ENCODE peak calls at places on chromosomes 12 and 14, in four cellular contexts. I, V, C and Z are unnamed samples. For H3K4me1, the result is how much of the 10 kb centered on the place peaks cover.

GRCh38 chr12:107805488-107806180 is 31.1 kb downstream of the ASCL4 start:
- DNase-seq in I (no peak), V (no peak), C (no peak), Z (no peak)

GRCh38 chr12:68158427-68158826 is 1.1 kb downstream of the IFNG start:
- DNase-seq in I (no peak), V (no peak), C (no peak), Z (peak)

GRCh38 chr12:6215932-6216494 is 15.8 kb downstream of the CD9 start:
- DNase-seq in I (peak), V (peak), C (no peak), Z (peak)

GRCh38 chr12:51025748-51026654 is at the start of gene SLC11A2:
- DNase-seq in I (peak), V (peak), C (peak), Z (peak)

GRCh38 chr14:44961151-44961729 is 507 bp downstream of the KLHL28 start:
- DNase-seq in I (peak), V (no peak), C (no peak), Z (peak)

GRCh38 chr14:95901014-95901413 is 24.4 kb downstream of the TUNAR start:
- DNase-seq in I (no peak), V (peak), C (no peak), Z (no peak)

GRCh38 chr12:84874125-84874824 is 38.3 kb downstream of the SLC6A15 start:
- DNase-seq in I (no peak), V (no peak), C (no peak), Z (peak)

GRCh38 chr12:46825526-46826414 is at the start of gene SLC38A4:
- DNase-seq in I (peak), V (no peak), C (no peak), Z (peak)

GRCh38 chr14:97603201-97603600 is 806.0 kb downstream of the VRK1 start:
- DNase-seq in I (no peak), V (no peak), C (no peak), Z (peak)

GRCh38 chr12:79140711-79141110 is 276.1 kb downstream of the SYT1 start:
- DNase-seq in I (no peak), V (no peak), C (no peak), Z (no peak)

GRCh38 chr12:27975222-27976136 is 2.9 kb upstream of the PTHLH start:
- DNase-seq in I (peak), V (no peak), C (no peak), Z (no peak)

GRCh38 chr12:67355428-67356385 is 86.5 kb downstream of the CAND1 start:
- DNase-seq in I (no peak), V (no peak), C (no peak), Z (peak)

GRCh38 chr12:27779837-27780611 is at the start of the genes KLHL42 and MANSC4:
- DNase-seq in I (peak), V (peak), C (no peak), Z (peak)

GRCh38 chr12:108847705-108848104 is 9.7 kb downstream of the SSH1 start:
- DNase-seq in I (no peak), V (no peak), C (no peak), Z (no peak)

GRCh38 chr12:116919247-116919671 is 8.5 kb downstream of the FBXW8 start:
- DNase-seq in I (no peak), V (no peak), C (no peak), Z (peak)

GRCh38 chr12:122486805-122487426 is 13.8 kb downstream of the ZCCHC8 start:
- DNase-seq in I (no peak), V (no peak), C (no peak), Z (no peak)

GRCh38 chr12:80745851-80746250 is 29.1 kb downstream of the MYF5 start:
- DNase-seq in I (no peak), V (no peak), C (no peak), Z (no peak)

GRCh38 chr12:116040412-116040811 is 237.1 kb downstream of the MED13L start:
- DNase-seq in I (no peak), V (no peak), C (no peak), Z (no peak)

GRCh38 chr14:49456589-49456988 is 129.6 kb downstream of the RPS29 start:
- DNase-seq in I (no peak), V (no peak), C (no peak), Z (peak)

GRCh38 chr14:93944348-93945069 is 17.4 kb downstream of the FAM181A start:
- DNase-seq in I (peak), V (no peak), C (no peak), Z (no peak)

GRCh38 chr14:96245710-96246534 is 10.1 kb upstream of the BDKRB1 start:
- DNase-seq in I (no peak), V (no peak), C (no peak), Z (no peak)

GRCh38 chr12:53636641-53637040 is 10.5 kb upstream of the ATF7 start:
- DNase-seq in I (no peak), V (no peak), C (no peak), Z (no peak)

GRCh38 chr12:50482566-50482965 is 22.2 kb upstream of the DIP2B start:
- DNase-seq in I (no peak), V (no peak), C (no peak), Z (no peak)

GRCh38 chr14:83860757-83861156 is 1669.2 kb upstream of the FLRT2 start:
- DNase-seq in I (no peak), V (no peak), C (no peak), Z (no peak)

GRCh38 chr12:44154128-44154527 is 318.2 kb downstream of the TMEM117 start:
- DNase-seq in I (no peak), V (no peak), C (no peak), Z (no peak)

GRCh38 chr12:28083816-28084678 is 106.2 kb upstream of the CCDC91 start:
- DNase-seq in I (no peak), V (no peak), C (no peak), Z (no peak)

GRCh38 chr12:64273527-64274403 is 51.7 kb upstream of the KICS2 start:
- DNase-seq in I (no peak), V (no peak), C (no peak), Z (no peak)

GRCh38 chr14:88998027-88998426 is 173.6 kb downstream of the TTC8 start:
- DNase-seq in I (no peak), V (no peak), C (no peak), Z (no peak)

GRCh38 chr12:96502477-96502876 is 13.1 kb downstream of the CFAP54 start:
- DNase-seq in I (no peak), V (no peak), C (no peak), Z (no peak)

GRCh38 chr12:107492393-107493134 is 193.0 kb upstream of the PWP1 start:
- DNase-seq in I (no peak), V (no peak), C (no peak), Z (peak)

GRCh38 chr14:95033851-95034622 is 123.3 kb downstream of the DICER1 start:
- DNase-seq in I (no peak), V (peak), C (peak), Z (no peak)

GRCh38 chr14:73637830-73638229 is 7.0 kb upstream of the DNAL1 start:
- DNase-seq in I (no peak), V (no peak), C (no peak), Z (no peak)

GRCh38 chr12:12441051-12441807 is 84.4 kb downstream of the BORCS5 start:
- DNase-seq in I (no peak), V (no peak), C (no peak), Z (no peak)

GRCh38 chr12:84161296-84161695 is 751.3 kb downstream of the SLC6A15 start:
- DNase-seq in I (no peak), V (no peak), C (no peak), Z (no peak)

GRCh38 chr12:131084341-131085011 is 130.8 kb downstream of the ADGRD1 start:
- DNase-seq in I (no peak), V (peak), C (no peak), Z (no peak)

GRCh38 chr12:22304341-22304740 is 30.2 kb downstream of the ST8SIA1 start:
- DNase-seq in I (no peak), V (no peak), C (no peak), Z (no peak)
- H3K27ac ChIP-seq in I (no peak), V (no peak), C (peak), Z (no peak)

DNA sequence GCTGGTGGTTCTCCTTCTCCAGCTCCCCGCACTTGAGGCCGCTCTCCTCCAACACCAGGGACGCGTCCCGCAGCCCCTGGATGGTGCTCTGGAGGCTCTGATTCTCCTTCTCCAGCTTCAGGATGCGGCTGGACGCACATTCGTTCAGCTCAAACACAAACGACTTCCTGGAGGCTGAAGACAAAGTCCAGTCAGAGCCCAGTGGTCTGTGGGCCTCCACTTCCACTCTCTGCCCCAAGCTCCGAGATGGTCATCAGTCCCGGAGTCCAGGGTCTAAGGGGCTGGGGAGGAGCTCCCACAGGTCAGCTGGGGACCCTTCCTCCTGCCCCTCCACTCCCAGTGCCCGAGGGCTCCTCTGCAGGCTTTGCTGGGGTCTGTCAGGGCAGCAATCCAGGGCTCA is 76.6 kb upstream of the GPR68 start:
- DNase-seq in I (no peak), V (no peak), C (no peak), Z (no peak)
- H3K4me1 ChIP-seq in I (under half), V (under half), C (under half), Z (under half)

GRCh38 chr12:52278931-52279682 is 4.7 kb downstream of the KRT86 start:
- DNase-seq in I (peak), V (peak), C (peak), Z (peak)
- H3K4me3 ChIP-seq in I (no peak), V (peak), C (peak), Z (no peak)

GRCh38 chr14:68735836-68736235 is 57.0 kb downstream of the ZFP36L1 start:
- DNase-seq in I (no peak), V (no peak), C (no peak), Z (no peak)
- H3K27ac ChIP-seq in I (no peak), V (peak), C (peak), Z (peak)

GRCh38 chr14:32696325-32697101 is 242.2 kb upstream of the NPAS3 start:
- DNase-seq in I (no peak), V (no peak), C (no peak), Z (no peak)
- H3K4me1 ChIP-seq in I (under half), V (under half), C (under half), Z (under half)

DNA sequence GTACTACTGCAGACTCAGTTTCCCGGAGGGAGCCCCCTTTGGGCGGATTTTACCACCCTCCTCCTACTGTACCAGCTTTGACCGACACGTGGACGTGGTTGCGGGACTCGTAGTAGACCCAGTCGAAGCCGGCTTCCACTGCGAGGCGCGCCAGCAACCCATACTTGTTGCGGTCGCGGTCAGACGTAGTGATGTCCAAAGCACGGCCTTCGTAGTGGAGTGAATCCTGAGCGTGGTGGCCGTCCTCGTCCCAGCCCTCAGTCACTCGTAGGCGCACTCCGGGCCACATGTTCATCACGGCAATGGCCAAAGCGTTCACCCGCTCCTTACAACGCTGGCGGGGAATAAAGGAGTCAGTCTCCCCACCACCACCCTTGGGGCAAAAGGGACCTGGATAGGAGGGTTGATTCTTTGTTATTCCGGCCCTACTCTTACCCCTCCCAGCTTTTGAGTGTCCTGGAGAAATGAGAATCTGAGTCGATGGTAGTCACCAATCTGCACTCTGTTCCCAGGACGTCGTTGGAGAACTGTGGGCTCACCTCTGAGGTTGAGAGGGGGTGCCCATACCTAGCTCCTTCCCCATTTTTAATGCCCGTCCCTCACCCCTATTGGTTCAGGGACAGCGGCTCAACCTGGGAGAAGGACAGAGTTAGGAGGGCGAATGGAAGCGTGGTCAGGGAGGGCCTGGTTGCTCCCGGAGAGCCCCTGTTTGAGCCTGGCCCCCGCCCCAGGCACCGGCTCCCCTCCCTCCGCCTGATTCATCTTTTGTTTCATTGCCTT is 3.4 kb downstream of the DHH start:
- DNase-seq in I (no peak), V (no peak), C (no peak), Z (no peak)
- H3K4me3 ChIP-seq in I (peak), V (peak), C (peak), Z (no peak)

GRCh38 chr12:89454080-89454848 is 70.3 kb downstream of the GALNT4 start:
- DNase-seq in I (no peak), V (no peak), C (no peak), Z (no peak)

GRCh38 chr12:89450922-89451321 is 73.7 kb downstream of the GALNT4 start:
- DNase-seq in I (no peak), V (no peak), C (no peak), Z (no peak)

GRCh38 chr12:89453121-89453520 is 71.5 kb downstream of the GALNT4 start:
- DNase-seq in I (no peak), V (no peak), C (no peak), Z (no peak)

GRCh38 chr12:89453579-89453978 is 71.0 kb downstream of the GALNT4 start:
- DNase-seq in I (no peak), V (no peak), C (no peak), Z (no peak)

DNA sequence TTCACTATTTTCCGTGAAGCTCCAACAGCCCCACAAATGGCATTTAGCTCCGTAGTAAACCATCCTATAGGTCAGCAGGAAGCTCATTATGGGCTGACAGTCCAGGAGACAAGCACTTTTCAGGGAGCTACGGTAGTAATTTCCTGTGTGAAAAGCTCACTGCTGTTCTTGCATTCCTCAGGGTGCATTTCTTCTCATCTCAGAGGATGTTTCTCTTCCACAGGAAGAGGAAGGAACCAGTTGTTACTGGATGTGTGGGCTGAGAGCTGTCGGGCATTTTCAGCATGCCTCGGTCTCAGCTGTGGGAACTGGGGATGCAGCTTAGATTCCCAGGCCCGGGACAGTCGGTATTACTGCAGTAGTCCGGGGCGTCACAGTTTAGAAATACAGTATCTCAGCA is 72.7 kb downstream of the GALNT4 start:
- DNase-seq in I (peak), V (no peak), C (no peak), Z (no peak)
- H3K27ac ChIP-seq in I (no peak), V (peak), C (no peak), Z (no peak)

DNA sequence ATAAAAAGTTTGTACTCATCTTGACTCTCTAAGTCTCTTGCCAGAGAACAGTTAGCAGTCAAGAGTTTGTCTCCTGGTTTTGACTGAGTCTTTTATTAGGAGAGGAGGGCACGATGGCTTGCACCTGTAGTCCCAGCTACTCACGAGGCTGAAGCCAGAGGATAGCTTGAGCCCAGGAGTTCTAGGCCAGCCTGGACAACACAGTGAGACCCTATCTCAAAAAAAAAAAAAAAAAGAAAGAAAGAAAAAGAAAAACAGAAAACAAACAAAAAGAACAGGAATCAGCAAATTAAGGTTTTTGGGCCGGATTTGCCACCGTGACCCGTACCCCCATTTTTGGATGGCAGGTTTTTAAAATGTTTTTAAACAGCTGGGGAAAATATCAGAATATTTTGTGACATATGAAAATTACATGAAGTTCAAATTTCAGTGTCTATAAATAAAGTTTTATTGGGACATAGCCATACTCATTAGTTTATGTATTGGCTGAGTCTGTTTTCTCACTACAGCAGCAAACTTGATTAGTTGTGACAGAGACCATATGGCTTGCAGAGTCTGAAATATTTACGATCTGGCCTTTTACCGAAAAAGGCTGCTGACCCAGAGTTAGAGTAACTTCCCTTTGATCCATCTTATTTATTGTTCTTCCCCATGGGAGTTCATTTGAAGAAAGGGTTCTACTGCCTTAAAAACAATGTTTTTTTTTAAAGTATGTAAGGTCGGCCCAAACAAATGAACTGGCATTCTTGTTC is 31.2 kb downstream of the VEZT start:
- DNase-seq in I (no peak), V (no peak), C (no peak), Z (no peak)
- H3K4me1 ChIP-seq in I (under half), V (under half), C (under half), Z (under half)

GRCh38 chr14:51783765-51784164 is 76.6 kb upstream of the GNG2 start:
- DNase-seq in I (no peak), V (no peak), C (no peak), Z (no peak)

GRCh38 chr14:51781352-51781751 is 79.1 kb upstream of the GNG2 start:
- DNase-seq in I (no peak), V (no peak), C (no peak), Z (no peak)

GRCh38 chr14:51780741-51781140 is 79.7 kb upstream of the GNG2 start:
- DNase-seq in I (no peak), V (no peak), C (no peak), Z (no peak)

GRCh38 chr14:51782412-51782811 is 78.0 kb upstream of the GNG2 start:
- DNase-seq in I (no peak), V (no peak), C (no peak), Z (no peak)

DNA sequence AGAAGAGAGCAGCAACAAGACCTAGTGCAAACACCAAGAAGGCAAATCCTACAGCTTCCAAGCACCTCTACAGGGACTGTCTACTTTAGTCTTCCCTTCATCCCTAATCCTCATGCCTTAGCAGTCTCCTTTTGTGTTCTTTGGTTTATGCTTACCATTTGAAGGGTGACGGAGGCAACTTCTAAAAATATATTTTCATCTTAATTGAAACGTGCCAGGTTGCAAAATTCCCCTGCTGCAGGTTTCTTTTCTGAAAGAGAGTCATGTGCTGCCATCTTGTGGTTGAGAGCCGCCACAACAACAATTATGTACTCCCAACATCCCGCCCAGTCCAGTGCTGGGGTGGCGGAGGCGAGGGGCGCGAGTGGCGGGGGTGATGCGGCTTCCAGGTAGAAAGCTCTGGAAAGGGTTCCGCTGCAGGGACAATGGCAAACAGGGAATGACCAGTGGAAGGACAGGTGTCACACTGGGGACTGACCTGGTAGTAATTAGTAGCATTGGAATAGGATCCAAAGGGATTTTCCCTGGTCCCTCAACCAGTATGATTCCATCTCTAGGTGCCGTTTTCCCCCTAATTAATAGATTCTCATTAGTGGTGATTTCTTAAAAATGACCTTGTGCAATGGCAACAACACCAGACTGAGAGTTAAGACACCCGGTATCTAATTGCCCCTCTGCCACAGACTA is 80.3 kb upstream of the GNG2 start:
- DNase-seq in I (peak), V (peak), C (no peak), Z (peak)
- H3K4me3 ChIP-seq in I (no peak), V (no peak), C (no peak), Z (no peak)